ENCODE peak calls at places on chromosomes 11 and 22, in six cellular contexts. P is fibroblast of pulmonary artery; E is CD8-positive, alpha-beta memory T cell; R is RPMI8226; M is naive thymus-derived CD8-positive, alpha-beta T cell; A is ACHN. B is an unnamed sample.
A peak's percentile ranks its signal among the peaks of the same experiment; 100 is the strongest.

GRCh38 chr22:29907753-29908515 is 25.0 kb downstream of the MTMR3 start:
- DNase-seq in E (no peak), P (peak; percentile 95), A (peak; percentile 94), M (no peak), R (peak; percentile 83), B (no peak)

GRCh38 chr11:47272706-47273105 is 2.8 kb downstream of the MADD start:
- DNase-seq in M (no peak), A (no peak), P (peak; percentile 51), E (no peak), R (no peak), B (no peak)

GRCh38 chr22:30514252-30514651 is 8.8 kb upstream of the SEC14L4 start:
- DNase-seq in M (no peak), E (no peak), P (no peak), R (no peak), A (no peak), B (no peak)

GRCh38 chr11:10746871-10747270 is 4.2 kb upstream of the CTR9 start:
- DNase-seq in E (no peak), A (no peak), P (no peak), M (no peak), R (no peak), B (no peak)

GRCh38 chr11:63767415-63768231 is 952 bp downstream of the ZFTA start:
- DNase-seq in M (peak; percentile 48), A (peak; percentile 57), P (peak; percentile 88), E (peak; percentile 11), R (peak; percentile 74), B (no peak)

GRCh38 chr11:62398011-62398994 is 20.5 kb upstream of the SCGB1A1 start:
- DNase-seq in P (peak; percentile 45), M (no peak), A (no peak), R (no peak), E (no peak), B (no peak)

GRCh38 chr11:86218125-86219081 is 26.1 kb upstream of the EED start:
- DNase-seq in A (peak; percentile 74), M (peak; percentile 57), R (peak; percentile 69), E (peak; percentile 50), P (peak; percentile 87), B (no peak)

GRCh38 chr22:29574762-29575450 is 6.0 kb downstream of the NIPSNAP1 start:
- DNase-seq in A (no peak), P (no peak), R (no peak), M (no peak), E (no peak), B (no peak)

GRCh38 chr11:776459-777287 is 614 bp downstream of the GATD1 start:
- DNase-seq in M (peak; percentile 28), A (peak; percentile 39), E (no peak), R (peak; percentile 49), P (no peak), B (peak; percentile 74)

GRCh38 chr11:16936643-16937042 is 77.6 kb downstream of the PLEKHA7 start:
- DNase-seq in A (no peak), E (no peak), R (no peak), M (no peak), P (no peak), B (no peak)

GRCh38 chr22:30178180-30179126 is 68.1 kb downstream of the LIF start:
- DNase-seq in E (no peak), P (no peak), M (peak; percentile 7), R (no peak), A (no peak), B (no peak)

GRCh38 chr11:124194696-124195418 is 11.7 kb downstream of the OR10D3 start:
- DNase-seq in E (peak; percentile 3), P (peak; percentile 81), R (peak; percentile 53), A (peak; percentile 55), M (peak; percentile 24), B (no peak)